ENCODE peak calls at places on chromosomes 16 and 17, in nine cellular contexts. E is neural crest cell, A is uterus, O is RWPE2, Y is GM23338, Q is Peyer's patch, J is fibroblast of lung, L is PC-9, R is brain microvascular endothelial cell. U is an unnamed sample.
A peak's percentile ranks its signal among the peaks of the same experiment; 100 is the strongest.

GRCh38 chr16:22007509-22008214 is at the start of gene MOSMO:
- DNase-seq in E (peak; percentile 36), A (peak; percentile 59), O (no peak), Y (peak; percentile 87), Q (peak; percentile 68), J (peak; percentile 67), L (peak; percentile 70), R (peak; percentile 35), U (no peak)

GRCh38 chr17:78872486-78872885 is 30.5 kb downstream of the CEP295NL start:
- DNase-seq in E (no peak), A (no peak), O (no peak), Y (no peak), Q (no peak), J (no peak), L (no peak), R (no peak), U (no peak)

GRCh38 chr16:647173-647902 is 1.8 kb upstream of the WDR90 start:
- DNase-seq in E (no peak), A (no peak), O (no peak), Y (no peak), Q (no peak), J (no peak), L (no peak), R (no peak), U (no peak)

GRCh38 chr17:1643999-1644492 is 1.5 kb downstream of the SCARF1 start:
- DNase-seq in E (no peak), A (no peak), O (no peak), Y (no peak), Q (no peak), J (peak; percentile 28), L (no peak), R (no peak), U (no peak)

GRCh38 chr17:42844271-42844670 is at the start of gene AOC2:
- DNase-seq in E (no peak), A (no peak), O (no peak), Y (no peak), Q (no peak), J (no peak), L (no peak), R (no peak), U (no peak)

GRCh38 chr17:57971572-57971971 is 16.4 kb upstream of the CUEDC1 start:
- DNase-seq in E (no peak), A (no peak), O (no peak), Y (no peak), Q (no peak), J (no peak), L (no peak), R (no peak), U (no peak)

GRCh38 chr17:16325964-16326363 is 27.3 kb downstream of the CENPV start:
- DNase-seq in E (no peak), A (no peak), O (no peak), Y (no peak), Q (no peak), J (no peak), L (no peak), R (no peak), U (no peak)

GRCh38 chr16:31428277-31428597 is at the start of gene COX6A2:
- DNase-seq in E (no peak), A (no peak), O (peak; percentile 32), Y (peak; percentile 47), Q (no peak), J (no peak), L (no peak), R (no peak), U (no peak)

GRCh38 chr17:352421-353212 is at the start of gene RPH3AL:
- DNase-seq in E (no peak), A (no peak), O (no peak), Y (peak; percentile 51), Q (no peak), J (peak; percentile 40), L (no peak), R (peak; percentile 24), U (no peak)

DNA sequence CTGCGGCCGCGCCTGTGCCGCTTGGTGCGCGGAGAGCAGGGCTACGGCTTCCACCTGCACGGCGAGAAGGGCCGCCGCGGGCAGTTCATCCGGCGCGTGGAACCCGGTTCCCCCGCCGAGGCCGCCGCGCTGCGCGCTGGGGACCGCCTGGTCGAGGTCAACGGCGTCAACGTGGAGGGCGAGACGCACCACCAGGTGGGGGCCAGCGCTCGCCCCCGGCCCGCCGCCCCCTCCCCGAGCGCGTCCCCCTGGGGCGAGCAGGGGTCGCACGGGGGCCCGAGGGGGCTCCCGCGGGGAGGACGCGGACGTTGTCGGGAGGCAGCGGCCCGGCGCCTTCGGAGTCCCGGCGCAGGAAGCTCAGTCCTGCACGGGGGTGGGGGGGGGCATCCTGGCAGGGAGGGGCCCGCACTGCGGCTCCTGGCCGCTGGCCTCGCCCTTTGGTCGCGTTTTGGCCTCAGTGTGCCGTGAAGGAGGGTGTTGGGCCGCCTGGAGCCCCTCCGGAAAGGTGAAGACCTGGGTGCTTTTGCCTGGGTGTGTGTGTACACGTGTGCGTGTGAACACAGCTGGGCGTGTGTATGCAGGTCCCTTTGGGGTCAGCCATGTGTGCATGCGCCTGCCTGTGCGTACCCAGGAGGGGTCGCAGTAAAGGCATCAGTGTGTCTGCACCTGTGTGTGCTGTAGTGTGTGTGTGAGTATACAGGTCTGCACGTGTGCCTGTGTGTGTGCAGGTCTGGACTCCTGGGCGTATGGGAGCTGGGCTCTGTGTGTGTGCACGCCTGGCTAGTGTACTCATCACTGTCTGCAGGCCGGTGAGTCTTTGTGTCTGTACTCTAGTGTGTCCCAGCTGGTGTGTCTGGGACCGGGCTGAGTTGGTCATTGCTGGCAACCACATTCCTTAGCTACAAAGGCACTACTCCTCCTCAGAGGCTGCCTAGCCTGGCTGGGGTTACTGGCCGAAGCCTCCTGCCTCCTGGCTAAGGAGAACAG is 615 bp downstream of the NHERF2 start:
- DNase-seq in E (no peak), A (no peak), O (no peak), Y (no peak), Q (no peak), J (peak; percentile 64), L (no peak), R (peak; percentile 48), U (no peak)
- TF ChIP-seq CTCF in E (no peak), A (no peak), O (no peak), Y (no peak), Q (no peak), J (no peak), L (no peak), R (peak; percentile 3), U (no peak)

GRCh38 chr16:56399492-56399891 is 25.9 kb downstream of the AMFR start:
- DNase-seq in E (no peak), A (no peak), O (no peak), Y (no peak), Q (no peak), J (no peak), L (no peak), R (no peak), U (no peak)

GRCh38 chr16:56399047-56399446 is 26.3 kb downstream of the AMFR start:
- DNase-seq in E (no peak), A (no peak), O (no peak), Y (no peak), Q (no peak), J (no peak), L (no peak), R (no peak), U (no peak)

GRCh38 chr16:56405977-56406376 is 19.4 kb downstream of the AMFR start:
- DNase-seq in E (no peak), A (no peak), O (no peak), Y (no peak), Q (no peak), J (no peak), L (no peak), R (no peak), U (no peak)

GRCh38 chr16:56400458-56400857 is 24.9 kb downstream of the AMFR start:
- DNase-seq in E (no peak), A (no peak), O (no peak), Y (no peak), Q (no peak), J (peak; percentile 42), L (no peak), R (no peak), U (no peak)

GRCh38 chr16:56401482-56401881 is 23.9 kb downstream of the AMFR start:
- DNase-seq in E (no peak), A (no peak), O (no peak), Y (peak; percentile 66), Q (no peak), J (no peak), L (no peak), R (no peak), U (no peak)
- TF ChIP-seq CTCF in E (peak; percentile 50), A (no peak), O (peak; percentile 15), Y (peak; percentile 47), Q (peak; percentile 41), J (peak; percentile 28), L (peak; percentile 50), R (peak; percentile 57), U (no peak)

DNA sequence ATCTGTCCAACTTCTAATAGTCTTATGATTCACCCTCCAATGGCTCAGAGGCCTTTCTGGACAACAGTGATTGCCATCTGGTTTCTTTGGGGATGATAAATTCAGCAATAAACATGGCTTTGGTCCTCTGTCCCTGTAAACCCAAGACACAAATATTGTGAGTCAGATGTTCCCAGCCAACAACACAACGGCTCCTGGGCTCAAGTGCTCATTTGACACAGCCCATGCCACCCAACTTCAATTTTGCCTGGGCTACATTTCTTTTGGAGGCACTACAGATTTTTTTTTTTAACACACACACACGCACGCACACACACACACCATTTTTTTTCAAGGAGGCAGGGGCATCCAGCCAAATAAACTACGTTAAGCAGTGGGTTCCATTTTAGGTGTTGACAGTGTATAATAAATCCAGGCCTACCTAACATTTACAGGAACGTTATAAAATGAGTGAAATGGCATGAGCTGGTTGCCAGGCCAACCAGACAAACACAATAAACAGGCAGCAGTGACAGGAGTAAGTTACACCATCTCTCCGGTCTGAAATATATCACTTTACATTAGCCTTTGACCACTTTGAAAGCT is 939.9 kb upstream of the SOX9 start:
- DNase-seq in E (no peak), A (no peak), O (no peak), Y (no peak), Q (no peak), J (peak; percentile 57), L (peak; percentile 38), R (peak; percentile 32), U (no peak)
- TF ChIP-seq CTCF in E (no peak), A (no peak), O (no peak), Y (no peak), Q (no peak), J (no peak), L (no peak), R (no peak), U (no peak)

DNA sequence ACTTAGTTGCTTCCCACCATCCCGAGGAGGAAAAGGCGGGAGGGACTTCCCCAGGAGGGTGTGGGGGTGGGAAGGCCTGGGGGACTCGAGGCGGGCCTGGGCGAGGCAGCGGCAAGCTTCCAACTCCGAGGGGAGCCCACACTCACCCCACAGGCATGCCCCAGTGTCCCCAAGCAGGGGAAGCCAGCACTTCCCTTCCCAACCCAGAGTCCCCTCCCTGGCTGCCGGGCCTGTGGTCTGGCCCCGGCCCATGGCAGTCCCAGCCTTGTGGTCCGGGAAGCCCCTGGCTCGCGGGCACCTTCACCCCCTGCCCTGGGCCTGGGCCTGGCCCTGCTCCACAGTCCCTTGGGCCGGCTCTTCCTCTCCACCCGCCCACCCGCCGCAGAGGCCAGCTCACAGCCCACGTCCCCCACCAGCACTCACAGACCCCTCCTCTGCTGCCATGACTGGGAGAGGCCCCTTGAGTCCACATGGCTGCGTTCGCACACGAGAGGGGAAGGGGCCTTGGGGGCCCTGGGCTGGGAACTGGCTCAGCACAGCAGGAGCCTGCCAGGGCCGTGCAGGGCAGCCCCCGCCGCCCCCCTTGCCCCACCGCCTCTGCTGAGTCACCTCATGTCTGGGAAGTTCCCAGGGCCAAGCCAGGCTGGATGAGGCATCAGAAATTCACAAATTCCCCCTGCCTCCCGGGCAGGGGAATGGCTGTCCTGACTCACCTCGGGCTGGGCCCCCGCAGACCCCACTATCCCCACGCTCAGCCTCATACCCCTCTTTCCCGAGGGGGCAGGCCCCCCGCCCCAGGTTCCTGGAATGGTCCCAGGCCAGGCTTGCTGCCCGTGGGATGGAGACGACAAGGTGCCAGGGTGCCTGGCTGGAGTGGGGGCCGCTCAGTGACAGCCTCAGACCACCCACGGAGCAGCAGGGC is 27.8 kb downstream of the BAHCC1 start:
- DNase-seq in E (no peak), A (peak; percentile 89), O (peak; percentile 95), Y (no peak), Q (no peak), J (peak; percentile 96), L (peak; percentile 69), R (peak; percentile 92), U (peak; percentile 89)
- TF ChIP-seq CTCF in E (no peak), A (no peak), O (no peak), Y (no peak), Q (no peak), J (no peak), L (no peak), R (no peak), U (no peak)